ENCODE peak calls at places on chromosome 4, in seven cellular contexts. X, E, R, Y, W, A and Q are unnamed samples.

GRCh38 chr4:92387459-92388069 is 83.8 kb downstream of the GRID2 start:
- DNase-seq in X (no peak), E (peak; percentile 1), R (no peak), Y (no peak), W (peak; percentile 12), A (peak; percentile 50), Q (no peak)

GRCh38 chr4:7476820-7477219 is 42.1 kb upstream of the PSAPL1 start:
- DNase-seq in X (no peak), E (no peak), R (no peak), Y (no peak), W (no peak), A (no peak), Q (no peak)

GRCh38 chr4:112099701-112100289 is 45.5 kb upstream of the FAM241A start:
- DNase-seq in X (no peak), E (no peak), R (no peak), Y (no peak), W (peak; percentile 55), A (peak; percentile 79), Q (no peak)

GRCh38 chr4:8414377-8414776 is 26.1 kb downstream of the ACOX3 start:
- DNase-seq in X (no peak), E (no peak), R (no peak), Y (no peak), W (no peak), A (no peak), Q (no peak)

GRCh38 chr4:89992744-89993143 is 98.1 kb downstream of the MMRN1 start:
- DNase-seq in X (no peak), E (no peak), R (no peak), Y (no peak), W (no peak), A (no peak), Q (no peak)

GRCh38 chr4:30073001-30073710 is 647.0 kb upstream of the PCDH7 start:
- DNase-seq in X (no peak), E (no peak), R (no peak), Y (no peak), W (no peak), A (no peak), Q (no peak)

GRCh38 chr4:182227611-182228010 is 15.6 kb upstream of the TENM3 start:
- DNase-seq in X (no peak), E (no peak), R (no peak), Y (no peak), W (no peak), A (no peak), Q (no peak)

GRCh38 chr4:142379277-142380051 is 466.6 kb downstream of the INPP4B start:
- DNase-seq in X (no peak), E (peak; percentile 62), R (no peak), Y (no peak), W (no peak), A (peak; percentile 84), Q (no peak)

GRCh38 chr4:72744103-72744725 is 175.2 kb upstream of the ADAMTS3 start:
- DNase-seq in X (no peak), E (no peak), R (no peak), Y (no peak), W (no peak), A (no peak), Q (no peak)

GRCh38 chr4:7755529-7755928 is 184.1 kb downstream of the AFAP1 start:
- DNase-seq in X (no peak), E (no peak), R (no peak), Y (no peak), W (no peak), A (no peak), Q (no peak)

GRCh38 chr4:168096444-168096784 is 4.1 kb downstream of the ANXA10 start:
- DNase-seq in X (no peak), E (no peak), R (no peak), Y (no peak), W (no peak), A (no peak), Q (no peak)

GRCh38 chr4:41940834-41941233 is 5.6 kb downstream of the TMEM33 start:
- DNase-seq in X (no peak), E (no peak), R (no peak), Y (no peak), W (no peak), A (no peak), Q (no peak)

DNA sequence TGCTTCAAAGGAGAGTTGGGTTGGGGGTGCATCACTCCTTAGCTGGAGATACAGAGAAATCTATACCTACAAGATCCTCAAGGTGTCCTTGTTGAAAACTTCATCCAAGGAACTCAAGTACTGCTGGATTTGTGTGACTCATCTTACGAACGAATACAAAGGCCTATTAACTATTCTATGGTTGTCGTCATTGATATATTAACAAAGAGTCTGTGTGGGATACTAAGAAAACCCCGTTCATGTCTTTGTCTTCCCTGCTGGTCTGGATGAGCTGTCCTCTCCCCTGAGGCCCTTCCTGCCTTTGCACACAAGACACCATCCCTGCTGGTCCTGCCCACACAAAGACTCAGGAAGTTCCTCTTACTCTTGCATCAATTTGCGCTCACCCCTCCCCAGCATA is 54.9 kb upstream of the IRF2 start:
- DNase-seq in X (no peak), E (no peak), R (no peak), Y (no peak), W (no peak), A (peak; percentile 68), Q (no peak)
- TF ChIP-seq CTCF in X (no peak), E (no peak), R (no peak), Y (no peak), W (no peak), A (no peak), Q (no peak)

DNA sequence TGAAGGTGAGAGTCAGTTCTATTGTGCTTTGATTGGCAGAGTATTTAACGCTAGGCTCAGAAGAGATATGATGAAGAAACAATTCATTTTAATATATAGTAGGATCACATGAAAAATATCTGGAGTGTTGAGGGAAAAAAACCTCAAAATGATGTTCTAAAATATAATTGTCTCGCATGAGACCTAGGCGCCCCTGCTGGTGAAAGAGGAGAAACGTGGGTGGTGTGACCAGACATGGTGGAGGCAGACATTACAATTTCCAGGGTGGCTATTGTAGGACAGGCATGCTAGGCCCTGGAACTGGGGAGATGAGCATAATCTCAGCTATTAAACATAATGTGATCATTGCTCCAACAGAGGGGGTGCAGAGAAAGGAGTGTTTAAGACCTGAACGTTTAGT is 210.0 kb downstream of the HS3ST1 start:
- DNase-seq in X (no peak), E (no peak), R (no peak), Y (no peak), W (no peak), A (no peak), Q (no peak)
- TF ChIP-seq CTCF in X (no peak), E (no peak), R (no peak), Y (peak; percentile 37), W (no peak), A (no peak), Q (no peak)

GRCh38 chr4:170589597-170590191 is 499.9 kb upstream of the AADAT start:
- DNase-seq in X (no peak), E (no peak), R (no peak), Y (no peak), W (peak; percentile 26), A (peak; percentile 58), Q (no peak)
- TF ChIP-seq CTCF in X (peak; percentile 4), E (no peak), R (no peak), Y (peak; percentile 48), W (no peak), A (peak; percentile 39), Q (no peak)

GRCh38 chr4:176794651-176795050 is 1.9 kb upstream of the VEGFC start:
- DNase-seq in X (no peak), E (no peak), R (no peak), Y (no peak), W (no peak), A (no peak), Q (no peak)

GRCh38 chr4:176794151-176794550 is 1.4 kb upstream of the VEGFC start:
- DNase-seq in X (no peak), E (peak; percentile 84), R (no peak), Y (no peak), W (no peak), A (peak; percentile 97), Q (no peak)

GRCh38 chr4:176791591-176792347 is 953 bp downstream of the VEGFC start:
- DNase-seq in X (peak; percentile 69), E (no peak), R (peak; percentile 18), Y (peak; percentile 52), W (peak; percentile 23), A (peak; percentile 63), Q (no peak)

GRCh38 chr4:176792348-176793059 is at the start of gene VEGFC:
- DNase-seq in X (peak; percentile 75), E (peak; percentile 61), R (peak; percentile 70), Y (peak; percentile 62), W (peak; percentile 62), A (peak; percentile 70), Q (no peak)

GRCh38 chr4:176793060-176793605 is 411 bp upstream of the VEGFC start:
- DNase-seq in X (no peak), E (no peak), R (no peak), Y (no peak), W (no peak), A (no peak), Q (no peak)
- TF ChIP-seq CTCF in X (no peak), E (no peak), R (no peak), Y (no peak), W (no peak), A (no peak), Q (no peak)

GRCh38 chr4:121050251-121050650 is 22.1 kb downstream of the NDNF start:
- DNase-seq in X (no peak), E (no peak), R (no peak), Y (no peak), W (no peak), A (no peak), Q (no peak)
- TF ChIP-seq CTCF in X (peak; percentile 7), E (peak; percentile 38), R (peak; percentile 7), Y (no peak), W (no peak), A (peak; percentile 40), Q (no peak)